ENCODE peak calls at places on chromosome 9, in five cellular contexts. One of them, this sample, is unnamed.

GRCh38 chr9:130939405-130939941 is 426 bp upstream of the FIBCD1 start:
- DNase-seq in left lung: no peak
- DNase-seq in pancreas: no peak
- DNase-seq in HL-60: no peak
- DNase-seq in heart left ventricle: no peak
- DNase-seq in this sample: no peak

GRCh38 chr9:89496645-89497044 is 1.3 kb downstream of the SEMA4D start:
- DNase-seq in left lung: no peak
- DNase-seq in pancreas: no peak
- DNase-seq in HL-60: no peak
- DNase-seq in heart left ventricle: peak; percentile 45
- DNase-seq in this sample: no peak

GRCh38 chr9:86349271-86349670 is 4.9 kb downstream of the TUT7 start:
- DNase-seq in left lung: no peak
- DNase-seq in pancreas: no peak
- DNase-seq in HL-60: no peak
- DNase-seq in heart left ventricle: no peak
- DNase-seq in this sample: no peak

GRCh38 chr9:8365029-8365428 is 565.5 kb upstream of the DMAC1 start:
- DNase-seq in left lung: no peak
- DNase-seq in pancreas: no peak
- DNase-seq in HL-60: no peak
- DNase-seq in heart left ventricle: no peak
- DNase-seq in this sample: no peak

GRCh38 chr9:129509508-129509907 is 111.4 kb downstream of the C9orf50 start:
- DNase-seq in left lung: no peak
- DNase-seq in pancreas: no peak
- DNase-seq in HL-60: no peak
- DNase-seq in heart left ventricle: no peak
- DNase-seq in this sample: peak; percentile 89

GRCh38 chr9:75120661-75121060 is 32.3 kb downstream of the OSTF1 start:
- DNase-seq in left lung: no peak
- DNase-seq in pancreas: no peak
- DNase-seq in HL-60: peak; percentile 35
- DNase-seq in heart left ventricle: no peak
- DNase-seq in this sample: no peak

GRCh38 chr9:136840140-136840876 is 2.0 kb upstream of the AJM1 start:
- DNase-seq in left lung: no peak
- DNase-seq in pancreas: no peak
- DNase-seq in HL-60: no peak
- DNase-seq in heart left ventricle: no peak
- DNase-seq in this sample: no peak

GRCh38 chr9:136695955-136696354 is 8.7 kb upstream of the AGPAT2 start:
- DNase-seq in left lung: no peak
- DNase-seq in pancreas: peak; percentile 75
- DNase-seq in HL-60: no peak
- DNase-seq in heart left ventricle: no peak
- DNase-seq in this sample: no peak

GRCh38 chr9:35605336-35606137 is 475 bp downstream of the TESK1 start:
- DNase-seq in left lung: no peak
- DNase-seq in pancreas: no peak
- DNase-seq in HL-60: no peak
- DNase-seq in heart left ventricle: peak; percentile 54
- DNase-seq in this sample: no peak

GRCh38 chr9:105694848-105695581 is 674 bp downstream of the TMEM38B start:
- DNase-seq in left lung: peak; percentile 75
- DNase-seq in pancreas: peak; percentile 46
- DNase-seq in HL-60: peak; percentile 55
- DNase-seq in heart left ventricle: peak; percentile 76
- DNase-seq in this sample: peak; percentile 18

GRCh38 chr9:72155282-72155677 is 6.0 kb downstream of the GDA start:
- DNase-seq in left lung: no peak
- DNase-seq in pancreas: no peak
- DNase-seq in HL-60: no peak
- DNase-seq in heart left ventricle: no peak
- DNase-seq in this sample: no peak

GRCh38 chr9:16821344-16821743 is 49.1 kb downstream of the BNC2 start:
- DNase-seq in left lung: no peak
- DNase-seq in pancreas: no peak
- DNase-seq in HL-60: no peak
- DNase-seq in heart left ventricle: no peak
- DNase-seq in this sample: no peak

GRCh38 chr9:132575005-132575609 is 7.3 kb upstream of the BARHL1 start:
- DNase-seq in left lung: peak; percentile 60
- DNase-seq in pancreas: peak; percentile 37
- DNase-seq in HL-60: peak; percentile 52
- DNase-seq in heart left ventricle: peak; percentile 66
- DNase-seq in this sample: peak; percentile 63

GRCh38 chr9:122126340-122127333 is 32.9 kb downstream of the NDUFA8 start:
- DNase-seq in left lung: no peak
- DNase-seq in pancreas: no peak
- DNase-seq in HL-60: no peak
- DNase-seq in heart left ventricle: no peak
- DNase-seq in this sample: peak; percentile 47

GRCh38 chr9:98742325-98743280 is 33.9 kb upstream of the GABBR2 start:
- DNase-seq in left lung: no peak
- DNase-seq in pancreas: no peak
- DNase-seq in HL-60: no peak
- DNase-seq in heart left ventricle: no peak
- DNase-seq in this sample: peak; percentile 43

GRCh38 chr9:92455217-92455616 is 27.1 kb downstream of the ASPN start:
- DNase-seq in left lung: no peak
- DNase-seq in pancreas: no peak
- DNase-seq in HL-60: no peak
- DNase-seq in heart left ventricle: no peak
- DNase-seq in this sample: no peak

GRCh38 chr9:94974154-94974860 is 247.8 kb downstream of the AOPEP start:
- DNase-seq in left lung: no peak
- DNase-seq in pancreas: no peak
- DNase-seq in HL-60: no peak
- DNase-seq in heart left ventricle: no peak
- DNase-seq in this sample: no peak

GRCh38 chr9:16320338-16320902 is 550.0 kb downstream of the BNC2 start:
- DNase-seq in left lung: no peak
- DNase-seq in pancreas: no peak
- DNase-seq in HL-60: no peak
- DNase-seq in heart left ventricle: no peak
- DNase-seq in this sample: no peak

GRCh38 chr9:69420611-69421270 is 95.7 kb downstream of the ENTREP1 start:
- DNase-seq in left lung: no peak
- DNase-seq in pancreas: no peak
- DNase-seq in HL-60: no peak
- DNase-seq in heart left ventricle: no peak
- DNase-seq in this sample: no peak

GRCh38 chr9:112751059-112751795 is 667 bp downstream of the SNX30 start:
- DNase-seq in left lung: peak; percentile 62
- DNase-seq in pancreas: peak; percentile 31
- DNase-seq in HL-60: peak; percentile 49
- DNase-seq in heart left ventricle: peak; percentile 50
- DNase-seq in this sample: peak; percentile 65

GRCh38 chr9:130986311-130986940 is 22.5 kb upstream of the LAMC3 start:
- DNase-seq in left lung: no peak
- DNase-seq in pancreas: no peak
- DNase-seq in HL-60: no peak
- DNase-seq in heart left ventricle: no peak
- DNase-seq in this sample: no peak

GRCh38 chr9:85224729-85225128 is 517.0 kb downstream of the AGTPBP1 start:
- DNase-seq in left lung: no peak
- DNase-seq in pancreas: no peak
- DNase-seq in HL-60: no peak
- DNase-seq in heart left ventricle: no peak
- DNase-seq in this sample: peak; percentile 73

GRCh38 chr9:91820126-91820750 is 129.8 kb downstream of the ROR2 start:
- DNase-seq in left lung: no peak
- DNase-seq in pancreas: no peak
- DNase-seq in HL-60: no peak
- DNase-seq in heart left ventricle: no peak
- DNase-seq in this sample: no peak

GRCh38 chr9:134271338-134272301 is 54.6 kb upstream of the RXRA start:
- DNase-seq in left lung: no peak
- DNase-seq in pancreas: no peak
- DNase-seq in HL-60: no peak
- DNase-seq in heart left ventricle: no peak
- DNase-seq in this sample: no peak

GRCh38 chr9:99873531-99873930 is 32.9 kb upstream of the STX17 start:
- DNase-seq in left lung: no peak
- DNase-seq in pancreas: no peak
- DNase-seq in HL-60: no peak
- DNase-seq in heart left ventricle: no peak
- DNase-seq in this sample: peak; percentile 61

GRCh38 chr9:88429595-88430430 is 41.6 kb downstream of the SPIN1 start:
- DNase-seq in left lung: no peak
- DNase-seq in pancreas: no peak
- DNase-seq in HL-60: no peak
- DNase-seq in heart left ventricle: no peak
- DNase-seq in this sample: no peak

GRCh38 chr9:109745335-109746283 is 34.4 kb upstream of the PALM2AKAP2 start:
- DNase-seq in left lung: peak; percentile 55
- DNase-seq in pancreas: no peak
- DNase-seq in HL-60: no peak
- DNase-seq in heart left ventricle: peak; percentile 74
- DNase-seq in this sample: no peak

GRCh38 chr9:78294290-78295176 is 2.4 kb upstream of the PSAT1 start:
- DNase-seq in left lung: no peak
- DNase-seq in pancreas: no peak
- DNase-seq in HL-60: no peak
- DNase-seq in heart left ventricle: no peak
- DNase-seq in this sample: no peak

GRCh38 chr9:33446507-33447403 is 638 bp downstream of the AQP3 start:
- DNase-seq in left lung: peak; percentile 77
- DNase-seq in pancreas: peak; percentile 69
- DNase-seq in HL-60: peak; percentile 68
- DNase-seq in heart left ventricle: peak; percentile 59
- DNase-seq in this sample: peak; percentile 19

GRCh38 chr9:131100445-131100844 is 4.1 kb downstream of the AIF1L start:
- DNase-seq in left lung: no peak
- DNase-seq in pancreas: no peak
- DNase-seq in HL-60: no peak
- DNase-seq in heart left ventricle: no peak
- DNase-seq in this sample: no peak

GRCh38 chr9:70030156-70030555 is 13.5 kb upstream of the MAMDC2 start:
- DNase-seq in left lung: no peak
- DNase-seq in pancreas: no peak
- DNase-seq in HL-60: no peak
- DNase-seq in heart left ventricle: no peak
- DNase-seq in this sample: no peak

GRCh38 chr9:137756045-137756744 is 121.4 kb upstream of the CACNA1B start:
- DNase-seq in left lung: no peak
- DNase-seq in pancreas: no peak
- DNase-seq in HL-60: no peak
- DNase-seq in heart left ventricle: no peak
- DNase-seq in this sample: no peak

GRCh38 chr9:124598048-124598447 is 90.8 kb upstream of the NR5A1 start:
- DNase-seq in left lung: no peak
- DNase-seq in pancreas: no peak
- DNase-seq in HL-60: no peak
- DNase-seq in heart left ventricle: no peak
- DNase-seq in this sample: no peak

GRCh38 chr9:1709347-1709746 is 305.8 kb upstream of the SMARCA2 start:
- DNase-seq in left lung: no peak
- DNase-seq in pancreas: no peak
- DNase-seq in HL-60: no peak
- DNase-seq in heart left ventricle: no peak
- DNase-seq in this sample: no peak
- TF ChIP-seq CTCF in left lung: peak; percentile 19
- TF ChIP-seq CTCF in pancreas: no peak
- TF ChIP-seq CTCF in HL-60: peak; percentile 14
- TF ChIP-seq CTCF in heart left ventricle: no peak
- TF ChIP-seq CTCF in this sample: peak; percentile 49

DNA sequence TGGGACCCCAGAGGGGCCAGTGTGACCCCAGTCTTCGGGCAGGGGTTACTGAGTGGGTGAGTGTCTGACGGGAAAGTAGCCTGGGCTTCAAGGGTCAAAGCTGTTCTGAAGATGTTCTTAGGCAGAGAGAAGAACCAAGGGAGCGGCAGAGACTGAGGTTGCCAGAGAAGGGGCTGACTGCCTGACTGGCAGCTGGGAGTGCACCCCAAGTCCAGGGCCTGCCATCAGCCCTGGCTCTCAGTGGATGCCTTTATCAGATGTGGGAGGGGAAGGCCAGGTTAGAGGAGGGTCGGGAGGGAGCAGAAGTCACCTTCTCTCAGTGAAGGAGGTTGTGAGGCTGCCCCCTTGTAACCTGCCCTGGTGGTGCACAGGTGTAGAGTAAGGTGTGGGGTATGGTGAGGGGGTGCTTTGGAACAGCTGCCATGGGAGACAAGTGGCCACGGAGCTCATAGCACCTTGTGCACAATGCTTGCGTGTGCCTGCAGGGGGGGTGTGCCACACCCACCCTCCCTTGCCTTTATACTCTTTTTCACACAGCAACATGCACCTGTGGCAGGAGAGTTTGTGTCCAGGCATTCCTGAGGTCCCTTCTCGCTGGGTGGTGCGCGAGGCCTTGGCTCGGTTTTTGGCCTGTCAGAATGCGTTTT is 18.9 kb downstream of the RALGPS1 start:
- DNase-seq in left lung: no peak
- DNase-seq in pancreas: no peak
- DNase-seq in HL-60: no peak
- DNase-seq in heart left ventricle: no peak
- DNase-seq in this sample: no peak
- TF ChIP-seq CTCF in left lung: no peak
- TF ChIP-seq CTCF in pancreas: no peak
- TF ChIP-seq CTCF in HL-60: no peak
- TF ChIP-seq CTCF in heart left ventricle: no peak
- TF ChIP-seq CTCF in this sample: peak; percentile 26

GRCh38 chr9:114614373-114614772 is 3.3 kb downstream of the TMEM268 start:
- DNase-seq in left lung: no peak
- DNase-seq in pancreas: no peak
- DNase-seq in HL-60: no peak
- DNase-seq in heart left ventricle: no peak
- DNase-seq in this sample: no peak
- TF ChIP-seq CTCF in left lung: no peak
- TF ChIP-seq CTCF in pancreas: no peak
- TF ChIP-seq CTCF in HL-60: no peak
- TF ChIP-seq CTCF in heart left ventricle: no peak
- TF ChIP-seq CTCF in this sample: peak; percentile 25

GRCh38 chr9:38662763-38663593 is 42.6 kb upstream of the ANKRD18A start:
- DNase-seq in left lung: no peak
- DNase-seq in pancreas: no peak
- DNase-seq in HL-60: no peak
- DNase-seq in heart left ventricle: no peak
- DNase-seq in this sample: no peak
- TF ChIP-seq CTCF in left lung: no peak
- TF ChIP-seq CTCF in pancreas: no peak
- TF ChIP-seq CTCF in HL-60: no peak
- TF ChIP-seq CTCF in heart left ventricle: no peak
- TF ChIP-seq CTCF in this sample: no peak

This sample was measured in HFFc6.